ENCODE peak calls at places on chromosomes 3 and 15, in six cellular contexts. U is hepatocyte, R is neural progenitor cell, H is GM23338, O is GM23248, D is PC-3. N is an unnamed sample.

GRCh38 chr3:162170581-162170980 is 674.0 kb downstream of the OTOL1 start:
- DNase-seq in R (no peak), U (no peak), D (peak; percentile 36), H (no peak), O (peak; percentile 13), N (no peak)

GRCh38 chr3:115518100-115518852 is 105.0 kb upstream of the GAP43 start:
- DNase-seq in O (peak; percentile 91), D (peak; percentile 70), H (peak; percentile 59), U (peak; percentile 58), R (peak; percentile 74), N (peak; percentile 83)

GRCh38 chr3:186857743-186858142 is 15.2 kb downstream of the ADIPOQ start:
- DNase-seq in D (no peak), O (no peak), U (no peak), R (no peak), H (no peak), N (no peak)

GRCh38 chr3:120162400-120162799 is 68.2 kb upstream of the GSK3B start:
- DNase-seq in U (no peak), H (no peak), D (no peak), R (no peak), O (peak; percentile 61), N (no peak)

GRCh38 chr3:44529927-44530326 is 25.1 kb upstream of the ZKSCAN7 start:
- DNase-seq in O (peak; percentile 41), U (no peak), H (peak; percentile 44), D (peak; percentile 41), R (no peak), N (no peak)

GRCh38 chr3:128482857-128483656 is 9.9 kb downstream of the GATA2 start:
- DNase-seq in O (peak; percentile 93), H (peak; percentile 57), U (peak; percentile 56), R (peak; percentile 71), D (peak; percentile 72), N (peak; percentile 63)

GRCh38 chr3:30700702-30701321 is 94.4 kb downstream of the TGFBR2 start:
- DNase-seq in U (no peak), O (no peak), D (no peak), H (no peak), R (no peak), N (no peak)

GRCh38 chr3:187016639-187017345 is 86.5 kb downstream of the ST6GAL1 start:
- DNase-seq in U (peak; percentile 50), D (peak; percentile 9), R (no peak), H (no peak), O (peak; percentile 35), N (no peak)

GRCh38 chr3:112437146-112438022 is 61.9 kb downstream of the BTLA start:
- DNase-seq in D (peak; percentile 75), H (peak; percentile 71), R (peak; percentile 4), U (no peak), O (peak; percentile 52), N (no peak)

GRCh38 chr3:151037746-151038145 is 47.7 kb upstream of the MED12L start:
- DNase-seq in R (no peak), D (peak; percentile 75), O (peak; percentile 97), H (no peak), U (peak; percentile 46), N (no peak)

GRCh38 chr3:38029400-38030125 is at the start of gene PLCD1:
- DNase-seq in R (peak; percentile 94), H (peak; percentile 90), U (peak; percentile 89), D (no peak), O (peak; percentile 87), N (peak; percentile 98)

GRCh38 chr15:70512772-70513362 is 250.5 kb downstream of the UACA start:
- DNase-seq in O (peak; percentile 70), H (peak; percentile 88), U (no peak), D (peak; percentile 78), R (peak; percentile 76), N (peak; percentile 70)

GRCh38 chr3:169659858-169660614 is 3.5 kb downstream of the MECOM start:
- DNase-seq in H (peak; percentile 71), D (no peak), U (no peak), O (no peak), R (peak; percentile 73), N (peak; percentile 8)

GRCh38 chr3:184241447-184242296 is 7.1 kb downstream of the ALG3 start:
- DNase-seq in O (peak; percentile 54), H (peak; percentile 79), U (peak; percentile 63), R (no peak), D (no peak), N (peak; percentile 61)

GRCh38 chr3:177804646-177805045 is 607.4 kb upstream of the TBL1XR1 start:
- DNase-seq in H (no peak), U (no peak), R (no peak), O (no peak), D (no peak), N (no peak)

GRCh38 chr3:123385499-123385898 is 63.4 kb downstream of the ADCY5 start:
- DNase-seq in O (no peak), R (no peak), U (no peak), D (no peak), H (no peak), N (no peak)

GRCh38 chr3:123385981-123386380 is 62.9 kb downstream of the ADCY5 start:
- DNase-seq in U (no peak), R (no peak), D (peak; percentile 48), O (peak; percentile 57), H (no peak), N (no peak)

GRCh38 chr3:123385072-123385471 is 63.8 kb downstream of the ADCY5 start:
- DNase-seq in D (no peak), O (no peak), U (no peak), R (no peak), H (no peak), N (no peak)

GRCh38 chr3:123388050-123388449 is 60.8 kb downstream of the ADCY5 start:
- DNase-seq in D (no peak), R (no peak), H (no peak), U (no peak), O (no peak), N (no peak)

GRCh38 chr3:123386477-123387040 is 62.3 kb downstream of the ADCY5 start:
- DNase-seq in D (no peak), R (no peak), U (no peak), H (no peak), O (no peak), N (no peak)
- TF ChIP-seq EZH2phosphoT487 in D (no peak), R (no peak), U (no peak), H (no peak), O (no peak), N (no peak)

DNA sequence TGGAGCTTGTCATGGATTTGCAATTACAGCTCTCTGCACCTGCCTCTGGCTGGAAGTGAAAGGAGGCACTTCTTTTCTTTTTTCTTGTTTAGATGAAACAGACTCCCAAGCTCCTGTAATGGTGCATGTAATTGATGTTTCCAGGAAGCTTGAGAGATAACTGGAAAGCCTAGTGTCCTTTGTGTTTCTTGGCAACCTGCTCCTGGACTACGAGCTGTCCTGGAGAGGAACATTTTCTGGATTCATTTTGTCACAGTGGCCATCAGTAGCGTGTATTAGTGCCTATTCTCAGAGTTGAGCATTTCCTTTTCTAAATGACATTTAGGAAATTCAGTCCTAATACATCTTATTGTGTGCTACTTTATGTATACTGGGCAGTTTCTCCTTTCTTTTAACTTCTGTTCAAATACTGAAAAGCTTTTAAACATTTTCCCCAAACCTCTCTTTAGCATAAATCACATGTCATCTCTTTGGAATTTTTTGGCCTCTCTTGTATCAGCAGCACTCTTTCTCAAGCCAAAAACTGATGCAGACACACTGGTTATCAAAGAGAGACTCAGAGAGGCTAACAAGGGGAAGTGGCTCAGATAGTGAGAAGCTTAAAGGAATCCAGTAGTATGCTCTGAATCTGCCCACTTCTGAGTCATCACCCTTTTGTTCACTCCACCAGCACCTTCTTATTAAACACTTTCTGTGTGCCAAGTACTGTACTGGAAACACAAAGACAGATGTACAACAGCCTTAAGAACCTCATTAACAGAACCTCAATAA is 62.6 kb upstream of the SLC2A2 start:
- DNase-seq in D (peak; percentile 83), H (no peak), U (peak; percentile 23), O (peak; percentile 87), R (peak; percentile 5), N (no peak)
- TF ChIP-seq EZH2phosphoT487 in D (no peak), H (no peak), U (no peak), O (no peak), R (no peak), N (no peak)

GRCh38 chr3:76442374-76442915 is 597.5 kb upstream of the ROBO2 start:
- DNase-seq in H (no peak), O (peak; percentile 78), U (no peak), D (peak; percentile 4), R (no peak), N (no peak)

GRCh38 chr3:76432396-76432795 is 607.5 kb upstream of the ROBO2 start:
- DNase-seq in U (no peak), R (no peak), O (no peak), D (no peak), H (no peak), N (no peak)

GRCh38 chr3:76438971-76439370 is 600.9 kb upstream of the ROBO2 start:
- DNase-seq in R (no peak), U (no peak), H (no peak), D (peak; percentile 36), O (peak; percentile 52), N (no peak)

GRCh38 chr3:76436895-76437294 is 603.0 kb upstream of the ROBO2 start:
- DNase-seq in U (no peak), O (peak; percentile 76), R (no peak), H (no peak), D (peak; percentile 15), N (no peak)
- TF ChIP-seq EZH2phosphoT487 in U (no peak), O (no peak), R (no peak), H (no peak), D (no peak), N (no peak)

DNA sequence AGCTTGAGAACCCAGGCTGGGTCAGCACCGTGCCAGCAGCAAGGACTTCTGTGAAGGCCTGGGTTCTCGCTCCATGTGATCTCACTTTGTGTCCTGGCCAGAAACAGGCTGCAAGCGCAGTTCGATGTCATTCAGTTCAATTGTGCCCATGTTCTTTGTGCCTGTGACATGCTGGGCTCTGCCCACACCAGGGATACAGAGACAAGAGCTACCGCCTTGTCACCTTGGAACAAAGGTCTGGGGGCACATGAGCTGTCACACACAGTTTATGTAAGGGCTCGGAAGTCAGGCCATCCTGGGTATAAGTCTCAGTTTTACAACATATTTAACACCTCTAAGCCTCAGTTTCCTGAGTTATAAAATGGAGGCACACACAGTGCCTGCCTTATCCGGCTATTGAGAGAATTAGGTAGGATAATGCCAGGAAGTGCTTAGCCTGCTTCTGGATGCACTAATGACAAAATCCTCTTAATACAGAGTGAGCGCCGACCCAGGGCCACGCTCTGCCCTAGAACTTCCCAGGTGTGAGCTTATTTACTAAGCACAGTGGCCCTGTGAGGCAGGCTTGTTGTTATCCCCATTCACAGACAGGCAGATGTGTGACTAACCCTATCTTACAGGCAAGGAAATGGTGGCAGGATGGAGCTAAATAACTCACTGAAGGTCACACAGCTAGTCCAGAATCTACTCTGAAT is 50.4 kb upstream of the LIMD1 start:
- DNase-seq in R (no peak), O (peak; percentile 24), D (no peak), H (no peak), U (no peak), N (no peak)
- TF ChIP-seq EZH2phosphoT487 in R (no peak), O (no peak), D (no peak), H (no peak), U (no peak), N (no peak)

GRCh38 chr3:101675709-101676218 is 1.2 kb downstream of the ZBTB11 start:
- DNase-seq in D (peak; percentile 13), H (no peak), R (no peak), U (peak; percentile 50), O (no peak), N (peak; percentile 35)
- TF ChIP-seq EZH2phosphoT487 in D (no peak), H (no peak), R (no peak), U (no peak), O (no peak), N (no peak)